ENCODE peak calls at places on chromosomes 16 and 17, in nine cellular contexts. Z, H, X, V, Q, I, U, W and E are unnamed samples.

GRCh38 chr17:13222931-13223330 is 205.1 kb upstream of the ELAC2 start:
- DNase-seq in H (no peak), I (no peak), X (no peak), Q (no peak), Z (peak; percentile 45), V (no peak), W (no peak), U (no peak), E (no peak)

GRCh38 chr16:11535494-11535893 is 51.2 kb downstream of the LITAF start:
- DNase-seq in U (no peak), W (no peak), I (no peak), Z (no peak), V (peak; percentile 34), Q (no peak), X (peak; percentile 85), H (peak; percentile 63), E (no peak)

GRCh38 chr17:48542114-48542955 is 2.6 kb downstream of the HOXB2 start:
- DNase-seq in I (peak; percentile 35), X (no peak), V (no peak), Q (no peak), W (no peak), U (no peak), Z (no peak), H (no peak), E (peak; percentile 33)

GRCh38 chr16:47056704-47057630 is 83.5 kb upstream of the DNAJA2 start:
- DNase-seq in U (no peak), W (no peak), V (no peak), H (no peak), Z (peak; percentile 14), I (no peak), Q (no peak), X (no peak), E (no peak)

GRCh38 chr16:54594646-54595381 is 308.2 kb upstream of the IRX3 start:
- DNase-seq in V (no peak), H (no peak), W (no peak), Q (no peak), I (peak; percentile 42), Z (no peak), U (no peak), X (no peak), E (no peak)

GRCh38 chr17:47301831-47302230 is 21.9 kb upstream of the EFCAB13 start:
- DNase-seq in Z (no peak), I (no peak), Q (no peak), W (no peak), V (no peak), X (no peak), U (no peak), H (no peak), E (no peak)

GRCh38 chr17:9898812-9899211 is 6.3 kb downstream of the RCVRN start:
- DNase-seq in H (no peak), Q (no peak), W (no peak), V (no peak), I (no peak), X (no peak), U (no peak), Z (no peak), E (no peak)

GRCh38 chr16:61214780-61215179 is 821.5 kb downstream of the CDH8 start:
- DNase-seq in I (no peak), W (no peak), U (no peak), Q (no peak), X (no peak), H (no peak), Z (no peak), V (no peak), E (no peak)

GRCh38 chr17:17493249-17493985 is 2.8 kb downstream of the RASD1 start:
- DNase-seq in U (peak; percentile 67), I (peak; percentile 45), V (peak; percentile 59), Q (peak; percentile 80), H (no peak), X (no peak), Z (no peak), W (no peak), E (peak; percentile 62)

GRCh38 chr17:36854982-36855381 is 82.3 kb upstream of the LHX1 start:
- DNase-seq in U (no peak), Q (no peak), Z (no peak), W (no peak), X (no peak), H (no peak), V (no peak), I (no peak), E (no peak)

GRCh38 chr17:42748906-42749798 is 4.3 kb upstream of the EZH1 start:
- DNase-seq in Z (no peak), H (no peak), I (no peak), U (peak; percentile 31), X (no peak), W (no peak), V (no peak), Q (peak; percentile 69), E (no peak)

GRCh38 chr17:51430581-51430980 is 170.2 kb downstream of the UTP18 start:
- DNase-seq in Z (no peak), H (no peak), U (no peak), W (no peak), Q (no peak), V (no peak), X (no peak), I (no peak), E (no peak)

GRCh38 chr17:79775635-79776034 is 2.3 kb upstream of the CBX2 start:
- DNase-seq in W (no peak), H (no peak), V (no peak), U (no peak), X (no peak), Q (no peak), Z (no peak), I (no peak), E (no peak)

GRCh38 chr16:87842209-87842869 is 27.0 kb downstream of the SLC7A5 start:
- DNase-seq in H (no peak), Q (no peak), W (no peak), X (peak; percentile 75), U (no peak), V (no peak), Z (no peak), I (no peak), E (peak; percentile 64)
- H3K4me3 ChIP-seq in H (no peak overlapping the region), Q (no peak overlapping the region), W (no peak overlapping the region), X (peak overlapping the region; percentile 17), U (no peak overlapping the region), V (no peak overlapping the region), Z (no peak overlapping the region), I (no peak overlapping the region), E (no peak overlapping the region)

DNA sequence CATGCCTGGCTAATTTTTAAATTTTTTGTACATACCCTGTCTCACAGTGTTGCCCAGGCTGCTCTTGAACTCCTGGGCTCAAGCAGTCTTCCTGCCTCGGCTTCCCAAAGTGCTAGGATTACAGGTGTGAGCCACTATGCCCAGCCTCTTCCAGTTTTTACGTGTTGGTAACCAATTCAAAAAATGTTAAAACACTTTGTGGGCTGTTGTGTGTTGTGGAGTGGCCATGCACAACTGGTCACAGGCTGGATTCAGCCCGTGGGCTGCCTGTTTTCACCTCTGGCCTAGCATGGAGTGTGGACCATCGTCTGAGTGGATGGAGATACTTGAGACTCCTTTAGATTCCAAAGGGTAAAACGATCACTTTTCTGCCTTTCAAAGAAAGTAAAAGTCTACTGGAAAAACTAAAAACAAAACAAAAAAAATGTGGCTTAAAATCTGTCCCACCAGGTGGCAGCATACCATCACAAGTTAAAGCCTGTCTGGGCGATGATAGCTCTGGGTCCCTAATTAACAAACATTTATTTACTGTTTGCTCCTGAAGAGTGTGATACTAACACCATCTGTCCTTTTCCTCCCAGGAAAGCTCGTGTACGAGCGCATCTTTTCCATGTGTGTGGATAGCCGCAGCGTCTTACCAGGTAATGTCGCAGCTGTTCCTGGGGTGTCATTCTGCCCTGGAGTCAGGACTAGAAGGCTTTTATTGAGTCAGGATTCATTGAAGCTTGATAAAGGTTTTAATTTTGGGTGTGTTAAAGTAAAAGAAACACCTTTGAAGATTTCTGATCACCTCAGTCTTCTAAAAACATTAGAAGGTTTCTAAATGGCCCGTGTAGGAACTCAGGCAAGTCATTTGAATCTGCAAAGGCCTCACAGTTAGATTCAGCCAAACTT is 45.8 kb downstream of the VPS35L start:
- DNase-seq in X (no peak), W (peak; percentile 32), V (peak; percentile 13), Z (no peak), H (peak; percentile 42), Q (no peak), I (peak; percentile 75), U (no peak), E (peak; percentile 62)
- H3K27ac ChIP-seq in X (no peak overlapping the region), W (no peak overlapping the region), V (peak overlapping the region; percentile 12), Z (no peak overlapping the region), H (no peak overlapping the region), Q (no peak overlapping the region), I (no peak overlapping the region), U (no peak overlapping the region), E (no peak overlapping the region)

GRCh38 chr17:45833826-45834439 is 10.7 kb upstream of the SPPL2C start:
- DNase-seq in V (no peak), U (no peak), X (no peak), W (no peak), Q (no peak), Z (no peak), I (no peak), H (no peak), E (no peak)
- H3K4me3 ChIP-seq in V (no peak overlapping the region), U (no peak overlapping the region), X (no peak overlapping the region), W (no peak overlapping the region), Q (no peak overlapping the region), Z (no peak overlapping the region), I (no peak overlapping the region), H (no peak overlapping the region), E (no peak overlapping the region)

DNA sequence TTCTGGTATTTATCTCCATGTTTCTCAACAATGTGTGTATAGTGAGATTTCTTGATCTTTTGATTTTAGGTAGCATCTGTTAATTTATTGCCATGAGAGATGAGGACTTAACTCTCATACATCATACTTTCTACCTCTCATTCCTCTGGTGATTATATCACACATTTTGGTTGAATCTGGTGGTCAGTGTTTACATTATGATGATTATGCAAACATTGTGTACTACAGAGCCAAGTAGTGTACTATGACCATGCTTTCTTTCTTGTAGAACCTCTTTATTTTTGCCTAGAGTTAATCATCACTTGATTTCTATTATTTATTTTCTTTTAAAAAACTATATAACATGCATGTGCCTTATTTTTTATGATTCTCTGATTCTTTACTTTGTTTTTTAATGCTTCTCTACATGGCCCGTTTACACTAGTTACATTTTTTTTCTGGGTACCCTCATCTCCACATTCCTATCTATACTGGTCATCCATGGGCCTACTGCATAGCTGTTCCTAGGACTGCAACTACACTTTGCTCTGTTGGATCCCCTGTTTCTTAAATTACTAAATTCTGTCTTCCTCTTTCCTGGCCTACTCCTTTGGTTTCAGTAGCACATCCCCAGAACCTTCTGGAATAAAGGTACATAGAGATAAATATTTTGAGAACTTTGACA is 63.0 kb upstream of the LRRC37A3 start:
- DNase-seq in X (no peak), V (no peak), H (peak; percentile 46), I (no peak), U (no peak), Z (no peak), Q (no peak), W (no peak), E (no peak)
- H3K27ac ChIP-seq in X (no peak overlapping the region), V (no peak overlapping the region), H (no peak overlapping the region), I (no peak overlapping the region), U (no peak overlapping the region), Z (no peak overlapping the region), Q (no peak overlapping the region), W (no peak overlapping the region), E (no peak overlapping the region)

GRCh38 chr17:27895940-27896535 is 2.9 kb upstream of the LYRM9 start:
- DNase-seq in W (no peak), I (no peak), U (no peak), H (no peak), V (no peak), Q (no peak), Z (no peak), X (no peak), E (no peak)
- H3K4me3 ChIP-seq in W (no peak overlapping the region), I (no peak overlapping the region), U (no peak overlapping the region), H (no peak overlapping the region), V (no peak overlapping the region), Q (no peak overlapping the region), Z (no peak overlapping the region), X (no peak overlapping the region), E (no peak overlapping the region)